ENCODE peak calls at places on chromosomes 11 and 22, in nine cellular contexts. One of them, this sample, is unnamed.
A peak's percentile ranks its signal among the peaks of the same experiment; 100 is the strongest.

GRCh38 chr11:57511741-57512430 is 3.6 kb downstream of the SLC43A1 start:
- DNase-seq in SW480: no peak
- DNase-seq in lower lobe of right lung: no peak
- DNase-seq in T-helper 2 cell treated with Interferon-gamma antibody and Interleukin-4, amounts not matched to agents 5 μg/mL and 100 μg/mL, for 36 hours: no peak
- DNase-seq in CD8-positive, alpha-beta T cell: no peak
- DNase-seq in head of caudate nucleus: no peak
- DNase-seq in Panc1: no peak
- DNase-seq in substantia nigra: no peak
- DNase-seq in GDM1: no peak
- DNase-seq in this sample: no peak

GRCh38 chr11:95641506-95641905 is 148.1 kb downstream of the FAM76B start:
- DNase-seq in SW480: no peak
- DNase-seq in lower lobe of right lung: peak; percentile 55
- DNase-seq in T-helper 2 cell treated with Interferon-gamma antibody and Interleukin-4, amounts not matched to agents 5 μg/mL and 100 μg/mL, for 36 hours: peak; percentile 21
- DNase-seq in CD8-positive, alpha-beta T cell: peak; percentile 12
- DNase-seq in head of caudate nucleus: no peak
- DNase-seq in Panc1: no peak
- DNase-seq in substantia nigra: no peak
- DNase-seq in GDM1: no peak
- DNase-seq in this sample: no peak

GRCh38 chr11:77141475-77141874 is 13.4 kb downstream of the MYO7A start:
- DNase-seq in SW480: no peak
- DNase-seq in lower lobe of right lung: no peak
- DNase-seq in T-helper 2 cell treated with Interferon-gamma antibody and Interleukin-4, amounts not matched to agents 5 μg/mL and 100 μg/mL, for 36 hours: no peak
- DNase-seq in CD8-positive, alpha-beta T cell: no peak
- DNase-seq in head of caudate nucleus: no peak
- DNase-seq in Panc1: no peak
- DNase-seq in substantia nigra: no peak
- DNase-seq in GDM1: no peak
- DNase-seq in this sample: no peak

GRCh38 chr11:74871037-74871436 is 77.9 kb downstream of the XRRA1 start:
- DNase-seq in SW480: peak; percentile 18
- DNase-seq in lower lobe of right lung: no peak
- DNase-seq in T-helper 2 cell treated with Interferon-gamma antibody and Interleukin-4, amounts not matched to agents 5 μg/mL and 100 μg/mL, for 36 hours: no peak
- DNase-seq in CD8-positive, alpha-beta T cell: no peak
- DNase-seq in head of caudate nucleus: no peak
- DNase-seq in Panc1: no peak
- DNase-seq in substantia nigra: no peak
- DNase-seq in GDM1: no peak
- DNase-seq in this sample: no peak

GRCh38 chr22:17562906-17563870 is at the start of gene SLC25A18:
- DNase-seq in SW480: no peak
- DNase-seq in lower lobe of right lung: no peak
- DNase-seq in T-helper 2 cell treated with Interferon-gamma antibody and Interleukin-4, amounts not matched to agents 5 μg/mL and 100 μg/mL, for 36 hours: no peak
- DNase-seq in CD8-positive, alpha-beta T cell: no peak
- DNase-seq in head of caudate nucleus: peak; percentile 67
- DNase-seq in Panc1: no peak
- DNase-seq in substantia nigra: no peak
- DNase-seq in GDM1: no peak
- DNase-seq in this sample: no peak

GRCh38 chr11:17991799-17992433 is 20.9 kb downstream of the SERGEF start:
- DNase-seq in SW480: peak; percentile 55
- DNase-seq in lower lobe of right lung: no peak
- DNase-seq in T-helper 2 cell treated with Interferon-gamma antibody and Interleukin-4, amounts not matched to agents 5 μg/mL and 100 μg/mL, for 36 hours: peak; percentile 32
- DNase-seq in CD8-positive, alpha-beta T cell: peak; percentile 47
- DNase-seq in head of caudate nucleus: peak; percentile 59
- DNase-seq in Panc1: no peak
- DNase-seq in substantia nigra: no peak
- DNase-seq in GDM1: peak; percentile 27
- DNase-seq in this sample: peak; percentile 49

GRCh38 chr11:38759394-38759793 is 2161.4 kb upstream of the RAG2 start:
- DNase-seq in SW480: no peak
- DNase-seq in lower lobe of right lung: no peak
- DNase-seq in T-helper 2 cell treated with Interferon-gamma antibody and Interleukin-4, amounts not matched to agents 5 μg/mL and 100 μg/mL, for 36 hours: no peak
- DNase-seq in CD8-positive, alpha-beta T cell: no peak
- DNase-seq in head of caudate nucleus: no peak
- DNase-seq in Panc1: no peak
- DNase-seq in substantia nigra: no peak
- DNase-seq in GDM1: no peak
- DNase-seq in this sample: no peak

GRCh38 chr22:41919357-41920224 is 4.7 kb upstream of the SHISA8 start:
- DNase-seq in SW480: no peak
- DNase-seq in lower lobe of right lung: peak; percentile 74
- DNase-seq in T-helper 2 cell treated with Interferon-gamma antibody and Interleukin-4, amounts not matched to agents 5 μg/mL and 100 μg/mL, for 36 hours: peak; percentile 47
- DNase-seq in CD8-positive, alpha-beta T cell: peak; percentile 44
- DNase-seq in head of caudate nucleus: peak; percentile 53
- DNase-seq in Panc1: no peak
- DNase-seq in substantia nigra: no peak
- DNase-seq in GDM1: no peak
- DNase-seq in this sample: no peak

GRCh38 chr11:130403301-130403804 is 25.1 kb downstream of the ADAMTS8 start:
- DNase-seq in SW480: no peak
- DNase-seq in lower lobe of right lung: no peak
- DNase-seq in T-helper 2 cell treated with Interferon-gamma antibody and Interleukin-4, amounts not matched to agents 5 μg/mL and 100 μg/mL, for 36 hours: no peak
- DNase-seq in CD8-positive, alpha-beta T cell: no peak
- DNase-seq in head of caudate nucleus: peak; percentile 48
- DNase-seq in Panc1: peak; percentile 25
- DNase-seq in substantia nigra: no peak
- DNase-seq in GDM1: no peak
- DNase-seq in this sample: no peak

GRCh38 chr22:34036936-34037335 is 116.7 kb upstream of the LARGE1 start:
- DNase-seq in SW480: no peak
- DNase-seq in lower lobe of right lung: no peak
- DNase-seq in T-helper 2 cell treated with Interferon-gamma antibody and Interleukin-4, amounts not matched to agents 5 μg/mL and 100 μg/mL, for 36 hours: no peak
- DNase-seq in CD8-positive, alpha-beta T cell: no peak
- DNase-seq in head of caudate nucleus: no peak
- DNase-seq in Panc1: no peak
- DNase-seq in substantia nigra: no peak
- DNase-seq in GDM1: no peak
- DNase-seq in this sample: no peak

GRCh38 chr11:111137846-111138245 is 107.7 kb upstream of the POU2AF2 start:
- DNase-seq in SW480: no peak
- DNase-seq in lower lobe of right lung: no peak
- DNase-seq in T-helper 2 cell treated with Interferon-gamma antibody and Interleukin-4, amounts not matched to agents 5 μg/mL and 100 μg/mL, for 36 hours: no peak
- DNase-seq in CD8-positive, alpha-beta T cell: no peak
- DNase-seq in head of caudate nucleus: no peak
- DNase-seq in Panc1: no peak
- DNase-seq in substantia nigra: no peak
- DNase-seq in GDM1: no peak
- DNase-seq in this sample: no peak

GRCh38 chr11:73156114-73156513 is 14.0 kb upstream of the FCHSD2 start:
- DNase-seq in SW480: no peak
- DNase-seq in lower lobe of right lung: no peak
- DNase-seq in T-helper 2 cell treated with Interferon-gamma antibody and Interleukin-4, amounts not matched to agents 5 μg/mL and 100 μg/mL, for 36 hours: no peak
- DNase-seq in CD8-positive, alpha-beta T cell: no peak
- DNase-seq in head of caudate nucleus: no peak
- DNase-seq in Panc1: no peak
- DNase-seq in substantia nigra: no peak
- DNase-seq in GDM1: no peak
- DNase-seq in this sample: no peak

GRCh38 chr11:116927163-116927772 is 89.8 kb upstream of the APOA1 start:
- DNase-seq in SW480: no peak
- DNase-seq in lower lobe of right lung: no peak
- DNase-seq in T-helper 2 cell treated with Interferon-gamma antibody and Interleukin-4, amounts not matched to agents 5 μg/mL and 100 μg/mL, for 36 hours: no peak
- DNase-seq in CD8-positive, alpha-beta T cell: peak; percentile 46
- DNase-seq in head of caudate nucleus: no peak
- DNase-seq in Panc1: no peak
- DNase-seq in substantia nigra: no peak
- DNase-seq in GDM1: no peak
- DNase-seq in this sample: no peak

GRCh38 chr22:42261266-42261665 is 9.2 kb downstream of the TCF20 start:
- DNase-seq in SW480: no peak
- DNase-seq in lower lobe of right lung: no peak
- DNase-seq in T-helper 2 cell treated with Interferon-gamma antibody and Interleukin-4, amounts not matched to agents 5 μg/mL and 100 μg/mL, for 36 hours: no peak
- DNase-seq in CD8-positive, alpha-beta T cell: no peak
- DNase-seq in head of caudate nucleus: no peak
- DNase-seq in Panc1: no peak
- DNase-seq in substantia nigra: no peak
- DNase-seq in GDM1: no peak
- DNase-seq in this sample: no peak

GRCh38 chr11:114377612-114378267 is 22.6 kb downstream of the C11orf71 start:
- DNase-seq in SW480: no peak
- DNase-seq in lower lobe of right lung: no peak
- DNase-seq in T-helper 2 cell treated with Interferon-gamma antibody and Interleukin-4, amounts not matched to agents 5 μg/mL and 100 μg/mL, for 36 hours: no peak
- DNase-seq in CD8-positive, alpha-beta T cell: no peak
- DNase-seq in head of caudate nucleus: no peak
- DNase-seq in Panc1: no peak
- DNase-seq in substantia nigra: no peak
- DNase-seq in GDM1: no peak
- DNase-seq in this sample: no peak

GRCh38 chr11:64027619-64028397 is 7.9 kb upstream of the FLRT1 start:
- DNase-seq in SW480: no peak
- DNase-seq in lower lobe of right lung: no peak
- DNase-seq in T-helper 2 cell treated with Interferon-gamma antibody and Interleukin-4, amounts not matched to agents 5 μg/mL and 100 μg/mL, for 36 hours: no peak
- DNase-seq in CD8-positive, alpha-beta T cell: no peak
- DNase-seq in head of caudate nucleus: no peak
- DNase-seq in Panc1: no peak
- DNase-seq in substantia nigra: no peak
- DNase-seq in GDM1: peak; percentile 72
- DNase-seq in this sample: no peak

GRCh38 chr11:110858556-110858921 is 146.3 kb upstream of the ARHGAP20 start:
- DNase-seq in SW480: no peak
- DNase-seq in lower lobe of right lung: no peak
- DNase-seq in T-helper 2 cell treated with Interferon-gamma antibody and Interleukin-4, amounts not matched to agents 5 μg/mL and 100 μg/mL, for 36 hours: no peak
- DNase-seq in CD8-positive, alpha-beta T cell: no peak
- DNase-seq in head of caudate nucleus: no peak
- DNase-seq in Panc1: no peak
- DNase-seq in substantia nigra: no peak
- DNase-seq in GDM1: no peak
- DNase-seq in this sample: no peak

GRCh38 chr11:12770966-12771597 is 96.9 kb downstream of the TEAD1 start:
- DNase-seq in SW480: no peak
- DNase-seq in lower lobe of right lung: no peak
- DNase-seq in T-helper 2 cell treated with Interferon-gamma antibody and Interleukin-4, amounts not matched to agents 5 μg/mL and 100 μg/mL, for 36 hours: no peak
- DNase-seq in CD8-positive, alpha-beta T cell: no peak
- DNase-seq in head of caudate nucleus: no peak
- DNase-seq in Panc1: no peak
- DNase-seq in substantia nigra: no peak
- DNase-seq in GDM1: no peak
- DNase-seq in this sample: no peak

GRCh38 chr22:48884786-48885185 is 942.9 kb downstream of the BRD1 start:
- DNase-seq in SW480: no peak
- DNase-seq in lower lobe of right lung: peak; percentile 35
- DNase-seq in T-helper 2 cell treated with Interferon-gamma antibody and Interleukin-4, amounts not matched to agents 5 μg/mL and 100 μg/mL, for 36 hours: no peak
- DNase-seq in CD8-positive, alpha-beta T cell: no peak
- DNase-seq in head of caudate nucleus: no peak
- DNase-seq in Panc1: no peak
- DNase-seq in substantia nigra: no peak
- DNase-seq in GDM1: no peak
- DNase-seq in this sample: no peak

GRCh38 chr11:9072790-9073189 is 18.6 kb downstream of the SCUBE2 start:
- DNase-seq in SW480: no peak
- DNase-seq in lower lobe of right lung: no peak
- DNase-seq in T-helper 2 cell treated with Interferon-gamma antibody and Interleukin-4, amounts not matched to agents 5 μg/mL and 100 μg/mL, for 36 hours: no peak
- DNase-seq in CD8-positive, alpha-beta T cell: no peak
- DNase-seq in head of caudate nucleus: no peak
- DNase-seq in Panc1: no peak
- DNase-seq in substantia nigra: no peak
- DNase-seq in GDM1: no peak
- DNase-seq in this sample: no peak

GRCh38 chr11:1564535-1565172 is 7.4 kb downstream of the DUSP8 start:
- DNase-seq in SW480: no peak
- DNase-seq in lower lobe of right lung: no peak
- DNase-seq in T-helper 2 cell treated with Interferon-gamma antibody and Interleukin-4, amounts not matched to agents 5 μg/mL and 100 μg/mL, for 36 hours: no peak
- DNase-seq in CD8-positive, alpha-beta T cell: no peak
- DNase-seq in head of caudate nucleus: peak; percentile 75
- DNase-seq in Panc1: no peak
- DNase-seq in substantia nigra: no peak
- DNase-seq in GDM1: no peak
- DNase-seq in this sample: peak; percentile 42

GRCh38 chr11:78694152-78694551 is 119.5 kb upstream of the NARS2 start:
- DNase-seq in SW480: no peak
- DNase-seq in lower lobe of right lung: no peak
- DNase-seq in T-helper 2 cell treated with Interferon-gamma antibody and Interleukin-4, amounts not matched to agents 5 μg/mL and 100 μg/mL, for 36 hours: no peak
- DNase-seq in CD8-positive, alpha-beta T cell: no peak
- DNase-seq in head of caudate nucleus: no peak
- DNase-seq in Panc1: no peak
- DNase-seq in substantia nigra: no peak
- DNase-seq in GDM1: no peak
- DNase-seq in this sample: no peak

GRCh38 chr11:96173424-96173823 is 169.6 kb downstream of the MAML2 start:
- DNase-seq in SW480: no peak
- DNase-seq in lower lobe of right lung: no peak
- DNase-seq in T-helper 2 cell treated with Interferon-gamma antibody and Interleukin-4, amounts not matched to agents 5 μg/mL and 100 μg/mL, for 36 hours: no peak
- DNase-seq in CD8-positive, alpha-beta T cell: no peak
- DNase-seq in head of caudate nucleus: no peak
- DNase-seq in Panc1: no peak
- DNase-seq in substantia nigra: no peak
- DNase-seq in GDM1: no peak
- DNase-seq in this sample: no peak

GRCh38 chr11:117314840-117315239 is 1.2 kb downstream of the BACE1 start:
- DNase-seq in SW480: no peak
- DNase-seq in lower lobe of right lung: no peak
- DNase-seq in T-helper 2 cell treated with Interferon-gamma antibody and Interleukin-4, amounts not matched to agents 5 μg/mL and 100 μg/mL, for 36 hours: no peak
- DNase-seq in CD8-positive, alpha-beta T cell: no peak
- DNase-seq in head of caudate nucleus: no peak
- DNase-seq in Panc1: no peak
- DNase-seq in substantia nigra: no peak
- DNase-seq in GDM1: no peak
- DNase-seq in this sample: no peak

GRCh38 chr11:15590131-15590530 is 475.4 kb downstream of the INSC start:
- DNase-seq in SW480: no peak
- DNase-seq in lower lobe of right lung: no peak
- DNase-seq in T-helper 2 cell treated with Interferon-gamma antibody and Interleukin-4, amounts not matched to agents 5 μg/mL and 100 μg/mL, for 36 hours: no peak
- DNase-seq in CD8-positive, alpha-beta T cell: no peak
- DNase-seq in head of caudate nucleus: no peak
- DNase-seq in Panc1: no peak
- DNase-seq in substantia nigra: no peak
- DNase-seq in GDM1: no peak
- DNase-seq in this sample: no peak

GRCh38 chr22:37569009-37569920 is 9.0 kb downstream of the CDC42EP1 start:
- DNase-seq in SW480: no peak
- DNase-seq in lower lobe of right lung: peak; percentile 79
- DNase-seq in T-helper 2 cell treated with Interferon-gamma antibody and Interleukin-4, amounts not matched to agents 5 μg/mL and 100 μg/mL, for 36 hours: no peak
- DNase-seq in CD8-positive, alpha-beta T cell: no peak
- DNase-seq in head of caudate nucleus: peak; percentile 91
- DNase-seq in Panc1: no peak
- DNase-seq in substantia nigra: no peak
- DNase-seq in GDM1: no peak
- DNase-seq in this sample: no peak

GRCh38 chr11:36945384-36945783 is 347.3 kb upstream of the RAG2 start:
- DNase-seq in SW480: peak; percentile 36
- DNase-seq in lower lobe of right lung: no peak
- DNase-seq in T-helper 2 cell treated with Interferon-gamma antibody and Interleukin-4, amounts not matched to agents 5 μg/mL and 100 μg/mL, for 36 hours: no peak
- DNase-seq in CD8-positive, alpha-beta T cell: no peak
- DNase-seq in head of caudate nucleus: no peak
- DNase-seq in Panc1: no peak
- DNase-seq in substantia nigra: no peak
- DNase-seq in GDM1: no peak
- DNase-seq in this sample: no peak

GRCh38 chr22:39960791-39961746 is 872 bp downstream of the TMA7B start:
- DNase-seq in SW480: peak; percentile 78
- DNase-seq in lower lobe of right lung: no peak
- DNase-seq in T-helper 2 cell treated with Interferon-gamma antibody and Interleukin-4, amounts not matched to agents 5 μg/mL and 100 μg/mL, for 36 hours: peak; percentile 87
- DNase-seq in CD8-positive, alpha-beta T cell: peak; percentile 72
- DNase-seq in head of caudate nucleus: no peak
- DNase-seq in Panc1: no peak
- DNase-seq in substantia nigra: no peak
- DNase-seq in GDM1: peak; percentile 75
- DNase-seq in this sample: no peak

GRCh38 chr22:46737105-46737975 is 712 bp downstream of the CERK start:
- DNase-seq in SW480: no peak
- DNase-seq in lower lobe of right lung: no peak
- DNase-seq in T-helper 2 cell treated with Interferon-gamma antibody and Interleukin-4, amounts not matched to agents 5 μg/mL and 100 μg/mL, for 36 hours: peak; percentile 55
- DNase-seq in CD8-positive, alpha-beta T cell: peak; percentile 57
- DNase-seq in head of caudate nucleus: peak; percentile 59
- DNase-seq in Panc1: no peak
- DNase-seq in substantia nigra: no peak
- DNase-seq in GDM1: no peak
- DNase-seq in this sample: no peak

GRCh38 chr11:128453444-128454336 is 133.7 kb downstream of the ETS1 start:
- DNase-seq in SW480: peak; percentile 42
- DNase-seq in lower lobe of right lung: no peak
- DNase-seq in T-helper 2 cell treated with Interferon-gamma antibody and Interleukin-4, amounts not matched to agents 5 μg/mL and 100 μg/mL, for 36 hours: no peak
- DNase-seq in CD8-positive, alpha-beta T cell: no peak
- DNase-seq in head of caudate nucleus: no peak
- DNase-seq in Panc1: peak; percentile 46
- DNase-seq in substantia nigra: no peak
- DNase-seq in GDM1: no peak
- DNase-seq in this sample: peak; percentile 49

GRCh38 chr22:31022516-31022915 is 53.5 kb downstream of the TUG1 start:
- DNase-seq in SW480: no peak
- DNase-seq in lower lobe of right lung: no peak
- DNase-seq in T-helper 2 cell treated with Interferon-gamma antibody and Interleukin-4, amounts not matched to agents 5 μg/mL and 100 μg/mL, for 36 hours: no peak
- DNase-seq in CD8-positive, alpha-beta T cell: no peak
- DNase-seq in head of caudate nucleus: no peak
- DNase-seq in Panc1: no peak
- DNase-seq in substantia nigra: no peak
- DNase-seq in GDM1: no peak
- DNase-seq in this sample: no peak